ENCODE peak calls at places on chromosomes 11 and 22, in nine cellular contexts. One of them, this sample, is unnamed.

GRCh38 chr11:117071344-117071787 is 26.9 kb downstream of the SIK3 start:
- DNase-seq in GM12865: no peak
- DNase-seq in sigmoid colon: peak
- DNase-seq in astrocyte of the spinal cord: no peak
- DNase-seq in fibroblast of the aortic adventitia: no peak
- DNase-seq in mucosa of descending colon: no peak
- DNase-seq in cardiac muscle cell: peak
- DNase-seq in fibroblast of pulmonary artery: peak
- DNase-seq in RWPE1: no peak
- DNase-seq in this sample: no peak

GRCh38 chr11:8019671-8020597 is 32.8 kb downstream of the EIF3F start:
- DNase-seq in GM12865: no peak
- DNase-seq in sigmoid colon: no peak
- DNase-seq in astrocyte of the spinal cord: peak
- DNase-seq in fibroblast of the aortic adventitia: peak
- DNase-seq in mucosa of descending colon: no peak
- DNase-seq in cardiac muscle cell: peak
- DNase-seq in fibroblast of pulmonary artery: peak
- DNase-seq in RWPE1: peak
- DNase-seq in this sample: peak

GRCh38 chr11:76564400-76564799 is 106.1 kb downstream of the LRRC32 start:
- DNase-seq in GM12865: no peak
- DNase-seq in sigmoid colon: no peak
- DNase-seq in astrocyte of the spinal cord: no peak
- DNase-seq in fibroblast of the aortic adventitia: no peak
- DNase-seq in mucosa of descending colon: no peak
- DNase-seq in cardiac muscle cell: no peak
- DNase-seq in fibroblast of pulmonary artery: peak
- DNase-seq in RWPE1: no peak
- DNase-seq in this sample: no peak

GRCh38 chr11:13717331-13717730 is 48.9 kb downstream of the FAR1 start:
- DNase-seq in GM12865: no peak
- DNase-seq in sigmoid colon: no peak
- DNase-seq in astrocyte of the spinal cord: peak
- DNase-seq in fibroblast of the aortic adventitia: peak
- DNase-seq in mucosa of descending colon: no peak
- DNase-seq in cardiac muscle cell: no peak
- DNase-seq in fibroblast of pulmonary artery: peak
- DNase-seq in RWPE1: no peak
- DNase-seq in this sample: no peak

GRCh38 chr11:44574620-44575287 is 9.3 kb downstream of the CD82 start:
- DNase-seq in GM12865: peak
- DNase-seq in sigmoid colon: no peak
- DNase-seq in astrocyte of the spinal cord: peak
- DNase-seq in fibroblast of the aortic adventitia: peak
- DNase-seq in mucosa of descending colon: no peak
- DNase-seq in cardiac muscle cell: no peak
- DNase-seq in fibroblast of pulmonary artery: peak
- DNase-seq in RWPE1: peak
- DNase-seq in this sample: no peak

GRCh38 chr11:119055901-119056300 is 1.1 kb downstream of the HYOU1 start:
- DNase-seq in GM12865: peak
- DNase-seq in sigmoid colon: no peak
- DNase-seq in astrocyte of the spinal cord: peak
- DNase-seq in fibroblast of the aortic adventitia: peak
- DNase-seq in mucosa of descending colon: no peak
- DNase-seq in cardiac muscle cell: no peak
- DNase-seq in fibroblast of pulmonary artery: peak
- DNase-seq in RWPE1: peak
- DNase-seq in this sample: no peak

GRCh38 chr22:43891360-43892182 is at the start of gene PNPLA5:
- DNase-seq in GM12865: no peak
- DNase-seq in sigmoid colon: no peak
- DNase-seq in astrocyte of the spinal cord: no peak
- DNase-seq in fibroblast of the aortic adventitia: no peak
- DNase-seq in mucosa of descending colon: no peak
- DNase-seq in cardiac muscle cell: no peak
- DNase-seq in fibroblast of pulmonary artery: no peak
- DNase-seq in RWPE1: no peak
- DNase-seq in this sample: no peak

GRCh38 chr11:134119094-134119493 is 50.2 kb downstream of the JAM3 start:
- DNase-seq in GM12865: no peak
- DNase-seq in sigmoid colon: no peak
- DNase-seq in astrocyte of the spinal cord: peak
- DNase-seq in fibroblast of the aortic adventitia: peak
- DNase-seq in mucosa of descending colon: no peak
- DNase-seq in cardiac muscle cell: no peak
- DNase-seq in fibroblast of pulmonary artery: peak
- DNase-seq in RWPE1: peak
- DNase-seq in this sample: no peak

GRCh38 chr22:47168441-47168840 is 406.0 kb downstream of the TBC1D22A start:
- DNase-seq in GM12865: no peak
- DNase-seq in sigmoid colon: peak
- DNase-seq in astrocyte of the spinal cord: no peak
- DNase-seq in fibroblast of the aortic adventitia: no peak
- DNase-seq in mucosa of descending colon: peak
- DNase-seq in cardiac muscle cell: no peak
- DNase-seq in fibroblast of pulmonary artery: no peak
- DNase-seq in RWPE1: no peak
- DNase-seq in this sample: no peak

GRCh38 chr22:35537252-35537651 is 3.4 kb upstream of the RASD2 start:
- DNase-seq in GM12865: no peak
- DNase-seq in sigmoid colon: no peak
- DNase-seq in astrocyte of the spinal cord: no peak
- DNase-seq in fibroblast of the aortic adventitia: no peak
- DNase-seq in mucosa of descending colon: no peak
- DNase-seq in cardiac muscle cell: no peak
- DNase-seq in fibroblast of pulmonary artery: no peak
- DNase-seq in RWPE1: no peak
- DNase-seq in this sample: no peak

GRCh38 chr22:32920734-32921133 is 119.2 kb downstream of the TIMP3 start:
- DNase-seq in GM12865: no peak
- DNase-seq in sigmoid colon: no peak
- DNase-seq in astrocyte of the spinal cord: no peak
- DNase-seq in fibroblast of the aortic adventitia: no peak
- DNase-seq in mucosa of descending colon: no peak
- DNase-seq in cardiac muscle cell: no peak
- DNase-seq in fibroblast of pulmonary artery: peak
- DNase-seq in RWPE1: no peak
- DNase-seq in this sample: no peak

GRCh38 chr22:32932176-32932575 is 126.0 kb downstream of the SYN3 start:
- DNase-seq in GM12865: no peak
- DNase-seq in sigmoid colon: no peak
- DNase-seq in astrocyte of the spinal cord: no peak
- DNase-seq in fibroblast of the aortic adventitia: peak
- DNase-seq in mucosa of descending colon: no peak
- DNase-seq in cardiac muscle cell: no peak
- DNase-seq in fibroblast of pulmonary artery: peak
- DNase-seq in RWPE1: no peak
- DNase-seq in this sample: no peak

GRCh38 chr22:32926600-32926999 is 125.1 kb downstream of the TIMP3 start:
- DNase-seq in GM12865: peak
- DNase-seq in sigmoid colon: no peak
- DNase-seq in astrocyte of the spinal cord: peak
- DNase-seq in fibroblast of the aortic adventitia: peak
- DNase-seq in mucosa of descending colon: no peak
- DNase-seq in cardiac muscle cell: peak
- DNase-seq in fibroblast of pulmonary artery: peak
- DNase-seq in RWPE1: peak
- DNase-seq in this sample: no peak
- TF ChIP-seq CTCF in GM12865: peak
- TF ChIP-seq CTCF in sigmoid colon: peak
- TF ChIP-seq CTCF in astrocyte of the spinal cord: peak
- TF ChIP-seq CTCF in fibroblast of the aortic adventitia: peak
- TF ChIP-seq CTCF in mucosa of descending colon: peak
- TF ChIP-seq CTCF in cardiac muscle cell: peak
- TF ChIP-seq CTCF in fibroblast of pulmonary artery: peak
- TF ChIP-seq CTCF in RWPE1: peak
- TF ChIP-seq CTCF in this sample: peak

DNA sequence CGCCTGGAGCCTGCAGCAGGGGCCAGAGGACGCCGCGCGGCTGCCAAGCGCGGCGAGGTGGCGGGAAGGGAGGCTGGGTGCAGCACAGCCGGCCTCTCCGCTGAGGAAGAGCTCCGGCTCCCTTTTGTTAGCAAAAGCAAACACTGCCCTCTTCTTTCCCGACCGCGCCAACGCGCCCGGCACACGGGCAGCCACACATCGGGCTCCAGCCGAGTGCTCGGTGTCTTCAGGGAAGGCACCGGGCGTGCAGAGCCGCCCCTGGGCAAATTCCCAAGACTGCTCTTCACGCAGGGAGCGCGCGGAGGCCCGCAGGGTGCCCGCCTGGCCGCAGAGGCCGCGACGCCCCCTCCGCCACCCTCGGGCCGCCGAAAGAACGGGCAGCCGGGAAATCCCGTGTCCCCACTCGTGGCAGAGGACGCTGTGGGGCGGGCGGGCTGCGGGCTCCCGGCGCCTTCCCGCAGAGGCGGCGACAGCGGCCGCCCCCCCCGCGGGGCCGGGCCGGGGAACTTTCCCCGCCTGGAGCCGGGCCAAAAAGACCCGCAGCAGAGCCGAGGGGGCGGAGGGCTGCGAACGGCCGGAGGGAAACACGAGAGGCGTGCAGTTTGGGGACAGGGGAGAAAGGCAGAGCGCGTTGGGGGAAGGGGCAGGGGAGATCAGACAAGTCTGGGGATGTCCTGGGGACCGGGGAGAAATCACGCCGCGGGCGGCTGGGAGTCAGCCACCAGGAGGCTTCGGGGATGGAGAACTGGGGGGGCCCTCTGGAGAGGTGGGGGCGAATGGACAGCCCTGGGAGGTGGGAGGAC is 931 bp downstream of the CADM1 start:
- DNase-seq in GM12865: peak
- DNase-seq in sigmoid colon: peak
- DNase-seq in astrocyte of the spinal cord: peak
- DNase-seq in fibroblast of the aortic adventitia: no peak
- DNase-seq in mucosa of descending colon: peak
- DNase-seq in cardiac muscle cell: peak
- DNase-seq in fibroblast of pulmonary artery: peak
- DNase-seq in RWPE1: no peak
- DNase-seq in this sample: peak
- TF ChIP-seq CTCF in GM12865: no peak
- TF ChIP-seq CTCF in sigmoid colon: peak
- TF ChIP-seq CTCF in astrocyte of the spinal cord: peak
- TF ChIP-seq CTCF in fibroblast of the aortic adventitia: no peak
- TF ChIP-seq CTCF in mucosa of descending colon: no peak
- TF ChIP-seq CTCF in cardiac muscle cell: peak
- TF ChIP-seq CTCF in fibroblast of pulmonary artery: no peak
- TF ChIP-seq CTCF in RWPE1: peak
- TF ChIP-seq CTCF in this sample: no peak

GRCh38 chr11:20249313-20249873 is 89.1 kb upstream of the DBX1 start:
- DNase-seq in GM12865: no peak
- DNase-seq in sigmoid colon: no peak
- DNase-seq in astrocyte of the spinal cord: no peak
- DNase-seq in fibroblast of the aortic adventitia: no peak
- DNase-seq in mucosa of descending colon: no peak
- DNase-seq in cardiac muscle cell: no peak
- DNase-seq in fibroblast of pulmonary artery: no peak
- DNase-seq in RWPE1: no peak
- DNase-seq in this sample: no peak

GRCh38 chr11:20247540-20248138 is 87.4 kb upstream of the DBX1 start:
- DNase-seq in GM12865: no peak
- DNase-seq in sigmoid colon: no peak
- DNase-seq in astrocyte of the spinal cord: peak
- DNase-seq in fibroblast of the aortic adventitia: no peak
- DNase-seq in mucosa of descending colon: no peak
- DNase-seq in cardiac muscle cell: no peak
- DNase-seq in fibroblast of pulmonary artery: no peak
- DNase-seq in RWPE1: no peak
- DNase-seq in this sample: no peak

GRCh38 chr11:20248345-20248744 is 88.1 kb upstream of the DBX1 start:
- DNase-seq in GM12865: no peak
- DNase-seq in sigmoid colon: no peak
- DNase-seq in astrocyte of the spinal cord: no peak
- DNase-seq in fibroblast of the aortic adventitia: no peak
- DNase-seq in mucosa of descending colon: no peak
- DNase-seq in cardiac muscle cell: no peak
- DNase-seq in fibroblast of pulmonary artery: no peak
- DNase-seq in RWPE1: no peak
- DNase-seq in this sample: no peak

GRCh38 chr11:20238712-20239111 is 78.4 kb upstream of the DBX1 start:
- DNase-seq in GM12865: no peak
- DNase-seq in sigmoid colon: no peak
- DNase-seq in astrocyte of the spinal cord: no peak
- DNase-seq in fibroblast of the aortic adventitia: no peak
- DNase-seq in mucosa of descending colon: peak
- DNase-seq in cardiac muscle cell: no peak
- DNase-seq in fibroblast of pulmonary artery: no peak
- DNase-seq in RWPE1: no peak
- DNase-seq in this sample: no peak

GRCh38 chr11:20243974-20244373 is 83.7 kb upstream of the DBX1 start:
- DNase-seq in GM12865: no peak
- DNase-seq in sigmoid colon: no peak
- DNase-seq in astrocyte of the spinal cord: no peak
- DNase-seq in fibroblast of the aortic adventitia: no peak
- DNase-seq in mucosa of descending colon: no peak
- DNase-seq in cardiac muscle cell: no peak
- DNase-seq in fibroblast of pulmonary artery: no peak
- DNase-seq in RWPE1: no peak
- DNase-seq in this sample: no peak
- TF ChIP-seq CTCF in GM12865: peak
- TF ChIP-seq CTCF in sigmoid colon: no peak
- TF ChIP-seq CTCF in astrocyte of the spinal cord: peak
- TF ChIP-seq CTCF in fibroblast of the aortic adventitia: peak
- TF ChIP-seq CTCF in mucosa of descending colon: no peak
- TF ChIP-seq CTCF in cardiac muscle cell: peak
- TF ChIP-seq CTCF in fibroblast of pulmonary artery: peak
- TF ChIP-seq CTCF in RWPE1: peak
- TF ChIP-seq CTCF in this sample: no peak

GRCh38 chr11:15824060-15824459 is 532.3 kb downstream of the SOX6 start:
- DNase-seq in GM12865: no peak
- DNase-seq in sigmoid colon: no peak
- DNase-seq in astrocyte of the spinal cord: no peak
- DNase-seq in fibroblast of the aortic adventitia: peak
- DNase-seq in mucosa of descending colon: no peak
- DNase-seq in cardiac muscle cell: no peak
- DNase-seq in fibroblast of pulmonary artery: no peak
- DNase-seq in RWPE1: no peak
- DNase-seq in this sample: no peak

GRCh38 chr11:15828241-15828903 is 528.0 kb downstream of the SOX6 start:
- DNase-seq in GM12865: no peak
- DNase-seq in sigmoid colon: no peak
- DNase-seq in astrocyte of the spinal cord: no peak
- DNase-seq in fibroblast of the aortic adventitia: no peak
- DNase-seq in mucosa of descending colon: no peak
- DNase-seq in cardiac muscle cell: no peak
- DNase-seq in fibroblast of pulmonary artery: no peak
- DNase-seq in RWPE1: no peak
- DNase-seq in this sample: no peak

GRCh38 chr11:15826008-15826650 is 530.2 kb downstream of the SOX6 start:
- DNase-seq in GM12865: no peak
- DNase-seq in sigmoid colon: no peak
- DNase-seq in astrocyte of the spinal cord: no peak
- DNase-seq in fibroblast of the aortic adventitia: no peak
- DNase-seq in mucosa of descending colon: no peak
- DNase-seq in cardiac muscle cell: no peak
- DNase-seq in fibroblast of pulmonary artery: no peak
- DNase-seq in RWPE1: no peak
- DNase-seq in this sample: no peak

GRCh38 chr11:15829312-15829711 is 527.0 kb downstream of the SOX6 start:
- DNase-seq in GM12865: no peak
- DNase-seq in sigmoid colon: no peak
- DNase-seq in astrocyte of the spinal cord: no peak
- DNase-seq in fibroblast of the aortic adventitia: no peak
- DNase-seq in mucosa of descending colon: no peak
- DNase-seq in cardiac muscle cell: no peak
- DNase-seq in fibroblast of pulmonary artery: no peak
- DNase-seq in RWPE1: no peak
- DNase-seq in this sample: no peak

GRCh38 chr11:15826826-15827225 is 529.5 kb downstream of the SOX6 start:
- DNase-seq in GM12865: peak
- DNase-seq in sigmoid colon: no peak
- DNase-seq in astrocyte of the spinal cord: no peak
- DNase-seq in fibroblast of the aortic adventitia: no peak
- DNase-seq in mucosa of descending colon: peak
- DNase-seq in cardiac muscle cell: peak
- DNase-seq in fibroblast of pulmonary artery: peak
- DNase-seq in RWPE1: peak
- DNase-seq in this sample: peak
- TF ChIP-seq CTCF in GM12865: peak
- TF ChIP-seq CTCF in sigmoid colon: no peak
- TF ChIP-seq CTCF in astrocyte of the spinal cord: peak
- TF ChIP-seq CTCF in fibroblast of the aortic adventitia: peak
- TF ChIP-seq CTCF in mucosa of descending colon: peak
- TF ChIP-seq CTCF in cardiac muscle cell: peak
- TF ChIP-seq CTCF in fibroblast of pulmonary artery: peak
- TF ChIP-seq CTCF in RWPE1: no peak
- TF ChIP-seq CTCF in this sample: peak

This sample was measured in mesothelial cell of epicardium.